ENCODE peak calls at places on chromosomes 12 and 14, in four cellular contexts. A, Z, Q and C are unnamed samples.

GRCh38 chr12:58414398-58414871 is 473.1 kb downstream of the ATP23 start:
- DNase-seq in A (no peak), Z (no peak), Q (peak; percentile 74), C (no peak)

GRCh38 chr14:80629606-80630005 is 311.9 kb downstream of the CEP128 start:
- DNase-seq in Q (no peak), Z (no peak), A (no peak), C (no peak)

GRCh38 chr12:124297856-124298255 is 3.0 kb downstream of the RFLNA start:
- DNase-seq in A (no peak), Z (no peak), Q (no peak), C (no peak)

GRCh38 chr12:60035835-60036234 is 440.0 kb downstream of the SLC16A7 start:
- DNase-seq in Q (peak; percentile 74), Z (no peak), A (no peak), C (peak; percentile 48)

GRCh38 chr12:50597200-50598195 is 92.7 kb downstream of the DIP2B start:
- DNase-seq in Q (peak; percentile 77), Z (peak; percentile 21), A (peak; percentile 5), C (peak; percentile 90)

GRCh38 chr12:121093487-121093891 is 39.2 kb upstream of the P2RX7 start:
- DNase-seq in Z (no peak), A (no peak), Q (no peak), C (no peak)

GRCh38 chr12:93140801-93141200 is 211.7 kb upstream of the EEA1 start:
- DNase-seq in A (no peak), Q (no peak), Z (no peak), C (no peak)

GRCh38 chr12:32107376-32108267 is 975 bp downstream of the BICD1 start:
- DNase-seq in A (peak; percentile 8), Z (no peak), Q (peak; percentile 73), C (peak; percentile 88)

GRCh38 chr14:92225731-92226130 is 97.2 kb upstream of the SLC24A4 start:
- DNase-seq in A (no peak), Z (no peak), Q (no peak), C (no peak)

GRCh38 chr12:100348657-100349454 is 8.0 kb upstream of the SLC17A8 start:
- DNase-seq in Z (no peak), A (no peak), Q (peak; percentile 53), C (peak; percentile 43)

GRCh38 chr14:70425349-70425748 is 8.5 kb upstream of the SYNJ2BP start:
- DNase-seq in Q (peak; percentile 3), A (no peak), Z (no peak), C (no peak)

GRCh38 chr12:43728698-43729097 is 29.9 kb downstream of the PUS7L start:
- DNase-seq in Q (no peak), Z (no peak), A (no peak), C (no peak)